ENCODE peak calls at places on chromosomes 2 and 18, in eight cellular contexts. O is midbrain; M is activated effector memory CD4-positive, alpha-beta T cell treated with anti-CD3 and anti-CD28 coated beads, Interleukin-2, amount 50 U/mL, for 16 hours; K is amniotic stem cell; E is NCI-H446 treated with DMSO at 0.1 percent for 48 hours; Q is aorta; S is colonic mucosa; R is epithelial cell of esophagus. I is an unnamed sample.

GRCh38 chr2:96951125-96951654 is 35.2 kb downstream of the FAM178B start:
- DNase-seq in O (peak), M (peak), K (no peak), E (peak), Q (peak), S (peak), R (peak), I (peak)

GRCh38 chr2:217356795-217357194 is 496.9 kb upstream of the TNP1 start:
- DNase-seq in O (peak), M (no peak), K (no peak), E (no peak), Q (peak), S (no peak), R (no peak), I (no peak)

GRCh38 chr2:111534816-111535803 is 348.9 kb downstream of the ANAPC1 start:
- DNase-seq in O (no peak), M (peak), K (no peak), E (no peak), Q (no peak), S (peak), R (peak), I (no peak)

GRCh38 chr18:23862071-23862470 is 152.5 kb upstream of the TTC39C start:
- DNase-seq in O (no peak), M (no peak), K (peak), E (no peak), Q (no peak), S (no peak), R (peak), I (no peak)

GRCh38 chr2:24507511-24507910 is 16.5 kb downstream of the NCOA1 start:
- DNase-seq in O (no peak), M (no peak), K (no peak), E (no peak), Q (no peak), S (no peak), R (no peak), I (no peak)

GRCh38 chr2:74740395-74741075 is 86.5 kb downstream of the SEMA4F start:
- DNase-seq in O (no peak), M (no peak), K (peak), E (peak), Q (peak), S (peak), R (peak), I (peak)

GRCh38 chr2:27717070-27717453 is 53.4 kb downstream of the SLC4A1AP start:
- DNase-seq in O (no peak), M (no peak), K (peak), E (no peak), Q (no peak), S (no peak), R (peak), I (no peak)

GRCh38 chr2:171958475-171958874 is 36.2 kb downstream of the HAT1 start:
- DNase-seq in O (no peak), M (no peak), K (peak), E (no peak), Q (no peak), S (no peak), R (peak), I (no peak)

GRCh38 chr2:56372071-56372656 is 188.4 kb downstream of the CCDC85A start:
- DNase-seq in O (no peak), M (no peak), K (no peak), E (no peak), Q (no peak), S (no peak), R (peak), I (peak)

GRCh38 chr2:238930216-238930615 is 82.3 kb downstream of the TWIST2 start:
- DNase-seq in O (no peak), M (peak), K (no peak), E (no peak), Q (no peak), S (no peak), R (no peak), I (no peak)

GRCh38 chr2:119119999-119120710 is 38.4 kb downstream of the C1QL2 start:
- DNase-seq in O (no peak), M (no peak), K (no peak), E (no peak), Q (no peak), S (no peak), R (no peak), I (no peak)

GRCh38 chr2:200408428-200409311 is 101.2 kb downstream of the KCTD18 start:
- DNase-seq in O (no peak), M (no peak), K (peak), E (no peak), Q (no peak), S (peak), R (peak), I (no peak)

GRCh38 chr2:42566837-42567251 is 1.6 kb upstream of the MTA3 start:
- DNase-seq in O (no peak), M (no peak), K (no peak), E (no peak), Q (no peak), S (no peak), R (peak), I (no peak)

GRCh38 chr2:112305132-112305531 is 29.7 kb downstream of the ZC3H6 start:
- DNase-seq in O (no peak), M (no peak), K (no peak), E (no peak), Q (no peak), S (no peak), R (no peak), I (no peak)